ENCODE peak calls at places on chromosomes 3 and 15, in four cellular contexts. N is IMR-90, U is endothelial cell of umbilical vein, R is K562. M is an unnamed sample.

GRCh38 chr3:168459229-168459784 is 363.6 kb upstream of the GOLIM4 start:
- DNase-seq in R (no peak), N (peak), U (no peak), M (no peak)

GRCh38 chr3:81395739-81396138 is 365.7 kb downstream of the GBE1 start:
- DNase-seq in N (no peak), U (no peak), R (peak), M (no peak)

GRCh38 chr3:101676219-101676764 is 640 bp downstream of the ZBTB11 start:
- DNase-seq in U (peak), R (peak), N (peak), M (peak)

GRCh38 chr3:80060664-80061063 is 292.9 kb upstream of the ROBO1 start:
- DNase-seq in U (peak), N (no peak), R (no peak), M (no peak)

GRCh38 chr3:133038089-133038730 is at the start of gene TMEM108:
- DNase-seq in R (peak), N (peak), U (peak), M (no peak)

GRCh38 chr15:73809728-73810501 is 56.8 kb upstream of the INSYN1 start:
- DNase-seq in N (no peak), R (no peak), U (no peak), M (no peak)

GRCh38 chr3:197308591-197308990 is 10.2 kb upstream of the DLG1 start:
- DNase-seq in N (peak), U (no peak), R (no peak), M (no peak)

GRCh38 chr3:42376397-42376798 is 34.0 kb downstream of the LYZL4 start:
- DNase-seq in U (peak), R (peak), N (peak), M (no peak)

GRCh38 chr15:40942337-40942854 is 10.9 kb upstream of the CHAC1 start:
- DNase-seq in U (no peak), N (no peak), R (no peak), M (no peak)

GRCh38 chr15:82074610-82075009 is 28.8 kb upstream of the MEX3B start:
- DNase-seq in R (no peak), N (no peak), U (no peak), M (no peak)

GRCh38 chr3:32414527-32415202 is 23.0 kb downstream of the CMTM7 start:
- DNase-seq in N (peak), U (peak), R (no peak), M (no peak)

GRCh38 chr3:117454236-117454635 is 744.7 kb downstream of the TUSC7 start:
- DNase-seq in N (no peak), R (no peak), U (no peak), M (no peak)

GRCh38 chr3:29973763-29974162 is 632.6 kb upstream of the TGFBR2 start:
- DNase-seq in R (no peak), N (no peak), U (no peak), M (no peak)

GRCh38 chr15:39194431-39194830 is 386.4 kb upstream of the THBS1 start:
- DNase-seq in R (no peak), U (peak), N (peak), M (no peak)

GRCh38 chr3:80770106-80771079 is 991.1 kb downstream of the GBE1 start:
- DNase-seq in U (no peak), N (no peak), R (peak), M (peak)

GRCh38 chr3:10534066-10534465 is 28.7 kb upstream of the ATP2B2 start:
- DNase-seq in N (no peak), U (no peak), R (no peak), M (no peak)

GRCh38 chr3:41000471-41000870 is 198.8 kb upstream of the CTNNB1 start:
- DNase-seq in R (no peak), U (no peak), N (no peak), M (no peak)

GRCh38 chr3:99952306-99952705 is 134.6 kb downstream of the CMSS1 start:
- DNase-seq in U (no peak), R (no peak), N (peak), M (no peak)

DNA sequence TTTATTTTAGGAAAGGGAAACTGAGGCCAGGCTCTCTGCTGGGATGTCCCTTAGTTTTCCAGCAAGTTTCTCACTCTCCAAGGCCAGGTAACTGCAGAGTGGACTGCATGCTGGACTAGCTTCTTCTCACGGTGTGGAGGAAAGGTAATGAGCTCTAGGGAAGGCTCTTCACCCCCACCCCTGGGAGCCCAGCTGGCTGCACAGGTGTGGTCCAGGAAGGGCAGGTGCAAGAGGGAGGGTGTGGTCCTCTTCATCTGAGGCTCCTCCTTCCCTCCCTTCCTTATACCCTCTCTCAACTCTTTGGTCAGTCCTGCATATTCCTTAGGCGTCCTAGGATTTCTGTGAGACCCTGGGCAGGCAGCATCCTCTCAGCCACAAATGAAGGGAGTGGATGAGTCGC is 33.9 kb downstream of the RNU5B-1 start:
- DNase-seq in R (no peak), N (no peak), U (no peak), M (no peak)
- TF ChIP-seq FOS in R (no peak), N (no peak), U (no peak), M (no peak)

GRCh38 chr3:72154391-72155300 is 369.7 kb upstream of the PROK2 start:
- DNase-seq in R (no peak), N (peak), U (no peak), M (no peak)

GRCh38 chr3:72151465-72152238 is 366.7 kb upstream of the PROK2 start:
- DNase-seq in R (no peak), N (no peak), U (no peak), M (no peak)

GRCh38 chr3:72153477-72154314 is 368.7 kb upstream of the PROK2 start:
- DNase-seq in N (no peak), U (no peak), R (no peak), M (no peak)

GRCh38 chr3:72150634-72151412 is 365.9 kb upstream of the PROK2 start:
- DNase-seq in R (no peak), N (no peak), U (no peak), M (no peak)

GRCh38 chr3:72152551-72153476 is 367.9 kb upstream of the PROK2 start:
- DNase-seq in R (peak), U (peak), N (peak), M (no peak)
- TF ChIP-seq FOS in R (no peak), U (no peak), N (no peak), M (no peak)

GRCh38 chr15:80059786-80060489 is 462 bp downstream of the ZFAND6 start:
- DNase-seq in N (peak), R (peak), U (peak), M (no peak)
- TF ChIP-seq FOS in N (no peak), R (no peak), U (no peak), M (no peak)

GRCh38 chr3:152388631-152389030 is 119.9 kb downstream of the MBNL1 start:
- DNase-seq in R (no peak), U (no peak), N (no peak), M (no peak)

GRCh38 chr3:152384412-152384811 is 115.7 kb downstream of the MBNL1 start:
- DNase-seq in R (no peak), N (no peak), U (no peak), M (no peak)

GRCh38 chr3:152386208-152386607 is 117.5 kb downstream of the MBNL1 start:
- DNase-seq in U (no peak), R (no peak), N (no peak), M (no peak)

GRCh38 chr3:152383136-152383606 is 114.4 kb downstream of the MBNL1 start:
- DNase-seq in N (no peak), U (no peak), R (no peak), M (no peak)

GRCh38 chr3:152385761-152386160 is 117.0 kb downstream of the MBNL1 start:
- DNase-seq in U (no peak), N (peak), R (no peak), M (no peak)
- TF ChIP-seq FOS in U (no peak), N (no peak), R (no peak), M (no peak)

GRCh38 chr3:180478695-180479094 is 123.3 kb upstream of the TTC14 start:
- DNase-seq in R (no peak), U (no peak), N (no peak), M (no peak)
- TF ChIP-seq FOS in R (no peak), U (no peak), N (no peak), M (no peak)